ENCODE peak calls at places on chromosomes 4 and X, in five cellular contexts. Q is endodermal cell, M is HAP-1, S is H9, W is A549. V is an unnamed sample. For H3K9me3, the result is how much of the 10 kb centered on the place peaks cover.

GRCh38 chr4:110477836-110478235 is 1.9 kb downstream of the ENPEP start:
- DNase-seq in M (no peak), W (no peak), S (no peak), Q (no peak), V (no peak)

GRCh38 chr4:82284858-82285805 is 88.7 kb downstream of the HNRNPD start:
- DNase-seq in W (peak), S (peak), M (peak), Q (peak), V (peak)

GRCh38 chr4:151955721-151956340 is 195.0 kb upstream of the GATB start:
- DNase-seq in M (no peak), Q (no peak), W (no peak), S (no peak), V (no peak)

GRCh38 chr4:42398448-42399355 is 1.4 kb downstream of the SHISA3 start:
- DNase-seq in W (no peak), S (peak), M (peak), Q (peak), V (no peak)

GRCh38 chrX:70174754-70175153 is 2.5 kb upstream of the DGAT2L6 start:
- DNase-seq in S (no peak), Q (no peak), W (no peak), M (no peak), V (no peak)

GRCh38 chrX:123993326-123993725 is 31.8 kb downstream of the STAG2 start:
- DNase-seq in M (no peak), Q (no peak), W (no peak), S (no peak), V (no peak)

GRCh38 chr4:184649971-184650855 is 675 bp downstream of the PRIMPOL start:
- DNase-seq in W (peak), Q (peak), M (peak), S (no peak), V (no peak)

GRCh38 chr4:145878501-145879435 is 59.9 kb downstream of the ZNF827 start:
- DNase-seq in M (no peak), S (no peak), W (no peak), Q (no peak), V (no peak)

GRCh38 chrX:56343664-56344063 is 111.5 kb downstream of the KLF8 start:
- DNase-seq in Q (no peak), S (no peak), M (no peak), W (no peak), V (no peak)

GRCh38 chrX:63299596-63299995 is 51.5 kb downstream of the SPIN4 start:
- DNase-seq in S (no peak), M (no peak), W (no peak), Q (no peak), V (no peak)

GRCh38 chr4:101345596-101346311 is 1.6 kb downstream of the PPP3CA start:
- DNase-seq in S (peak), Q (peak), W (peak), M (peak), V (peak)

GRCh38 chrX:154372612-154373022 is 1.8 kb downstream of the FLNA start:
- DNase-seq in S (no peak), W (peak), M (no peak), Q (no peak), V (no peak)

GRCh38 chrX:119655125-119655524 is 37.8 kb downstream of the SEPTIN6 start:
- DNase-seq in W (peak), Q (no peak), M (no peak), S (no peak), V (no peak)

GRCh38 chr4:118682928-118683327 is 2.3 kb upstream of the METTL14 start:
- DNase-seq in Q (peak), M (peak), S (no peak), W (peak), V (no peak)

GRCh38 chr4:337143-337931 is at the start of gene ZNF141:
- DNase-seq in Q (peak), M (no peak), S (peak), W (peak), V (peak)

GRCh38 chr4:337932-338758 is 531 bp downstream of the ZNF141 start:
- DNase-seq in Q (no peak), W (peak), S (no peak), M (no peak), V (peak)

GRCh38 chr4:336099-336892 is 1.3 kb upstream of the ZNF141 start:
- DNase-seq in M (no peak), W (no peak), S (peak), Q (peak), V (peak)

GRCh38 chr4:335515-335914 is 2.1 kb upstream of the ZNF141 start:
- DNase-seq in W (no peak), S (no peak), M (no peak), Q (no peak), V (no peak)

DNA sequence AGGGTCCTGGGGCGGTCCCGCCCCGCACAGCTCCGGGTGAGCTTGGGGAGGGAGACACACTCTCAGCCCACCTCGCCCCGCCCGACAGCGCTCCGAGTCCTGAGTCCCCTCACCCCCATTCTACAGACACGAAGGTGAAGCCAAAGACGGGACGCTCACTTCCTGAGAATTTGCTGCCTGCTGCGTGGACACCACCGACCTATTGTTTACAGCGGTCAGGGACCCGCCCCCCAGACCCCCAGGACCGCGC is 796 bp upstream of the ZNF141 start:
- DNase-seq in M (no peak), S (no peak), Q (no peak), W (no peak), V (no peak)
- H3K9me3 ChIP-seq in M (under half), S (under half), Q (under half), W (under half), V (under half)

DNA sequence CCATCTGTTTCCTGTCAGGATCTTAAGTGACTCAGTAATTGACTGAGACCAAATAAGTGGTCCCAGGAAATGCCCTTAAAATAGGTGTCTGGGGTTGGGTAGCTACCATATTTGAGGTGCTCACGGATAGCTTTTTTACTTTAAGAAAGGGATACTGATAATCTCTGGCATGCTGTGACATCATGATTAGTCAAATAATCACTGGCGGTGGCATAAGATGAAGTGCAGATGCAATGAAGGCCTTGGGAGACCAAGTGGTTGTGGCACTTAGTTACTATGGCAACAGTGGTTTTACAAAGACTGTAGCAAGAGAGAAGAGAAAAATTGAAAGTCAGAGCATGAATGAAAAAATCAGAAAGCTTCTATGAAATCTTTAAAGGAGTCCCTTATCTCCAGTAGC is 114.5 kb upstream of the SLIT2 start:
- DNase-seq in S (no peak), Q (no peak), W (no peak), M (no peak), V (no peak)
- H3K9me3 ChIP-seq in S (under half), Q (under half), W (under half), M (under half), V (under half)

GRCh38 chr4:761739-762138 is 56.1 kb downstream of the PCGF3 start:
- DNase-seq in Q (no peak), W (no peak), S (no peak), M (no peak), V (no peak)
- H3K9me3 ChIP-seq in Q (under half), W (under half), S (under half), M (under half), V (under half)

DNA sequence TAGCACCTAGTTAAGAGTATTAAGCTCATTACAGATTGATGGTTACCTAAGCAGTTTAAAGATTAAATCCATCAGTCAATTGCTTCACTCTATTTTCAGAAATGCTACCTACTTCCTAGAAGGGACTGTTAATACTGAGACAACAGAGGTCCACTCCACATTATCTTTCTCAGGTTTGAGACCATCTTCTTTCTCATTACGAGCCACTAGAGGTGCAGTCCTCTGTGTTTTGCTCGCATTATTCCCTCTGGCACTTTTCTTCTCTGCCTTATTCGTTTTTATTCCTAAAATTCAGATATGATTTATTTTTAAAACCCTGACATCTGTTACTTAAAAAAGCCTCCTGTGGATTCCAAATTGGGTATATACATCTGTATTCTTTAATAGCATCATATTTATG is 459.1 kb downstream of the FSTL5 start:
- DNase-seq in S (no peak), M (no peak), Q (no peak), W (no peak), V (no peak)
- H3K9me3 ChIP-seq in S (under half), M (under half), Q (under half), W (under half), V (under half)

GRCh38 chrX:109776986-109777385 is 43.9 kb upstream of the ACSL4 start:
- DNase-seq in S (no peak), M (no peak), Q (no peak), W (no peak), V (no peak)
- H3K9me3 ChIP-seq in S (under half), M (under half), Q (under half), W (under half), V (under half)

V was measured in mucosa of descending colon.